ENCODE peak calls at places on chromosomes 16 and 17, in seven cellular contexts. One of them, this sample, is unnamed.

GRCh38 chr17:14779236-14779635 is 478.4 kb downstream of the HS3ST3B1 start:
- DNase-seq in neural progenitor cell: no peak
- DNase-seq in stomach: no peak
- DNase-seq in cardiac muscle cell: no peak
- DNase-seq in effector memory CD4-positive, alpha-beta T cell: no peak
- DNase-seq in sigmoid colon: no peak
- DNase-seq in heart right ventricle: no peak
- DNase-seq in this sample: no peak

GRCh38 chr17:73770115-73770848 is 126.0 kb upstream of the SDK2 start:
- DNase-seq in neural progenitor cell: no peak
- DNase-seq in stomach: peak; percentile 81
- DNase-seq in cardiac muscle cell: peak; percentile 89
- DNase-seq in effector memory CD4-positive, alpha-beta T cell: no peak
- DNase-seq in sigmoid colon: peak; percentile 93
- DNase-seq in heart right ventricle: peak; percentile 84
- DNase-seq in this sample: no peak

GRCh38 chr17:71184716-71185115 is 936.1 kb upstream of the SOX9 start:
- DNase-seq in neural progenitor cell: no peak
- DNase-seq in stomach: no peak
- DNase-seq in cardiac muscle cell: no peak
- DNase-seq in effector memory CD4-positive, alpha-beta T cell: no peak
- DNase-seq in sigmoid colon: peak; percentile 64
- DNase-seq in heart right ventricle: no peak
- DNase-seq in this sample: no peak

GRCh38 chr17:57988301-57989010 is 402 bp upstream of the VEZF1 start:
- DNase-seq in neural progenitor cell: no peak
- DNase-seq in stomach: peak; percentile 68
- DNase-seq in cardiac muscle cell: peak; percentile 75
- DNase-seq in effector memory CD4-positive, alpha-beta T cell: no peak
- DNase-seq in sigmoid colon: peak; percentile 90
- DNase-seq in heart right ventricle: peak; percentile 77
- DNase-seq in this sample: no peak

GRCh38 chr16:88013091-88013609 is 61.9 kb downstream of the BANP start:
- DNase-seq in neural progenitor cell: no peak
- DNase-seq in stomach: peak; percentile 46
- DNase-seq in cardiac muscle cell: no peak
- DNase-seq in effector memory CD4-positive, alpha-beta T cell: no peak
- DNase-seq in sigmoid colon: peak; percentile 56
- DNase-seq in heart right ventricle: no peak
- DNase-seq in this sample: no peak

GRCh38 chr16:55126456-55126855 is 195.8 kb downstream of the IRX5 start:
- DNase-seq in neural progenitor cell: no peak
- DNase-seq in stomach: no peak
- DNase-seq in cardiac muscle cell: no peak
- DNase-seq in effector memory CD4-positive, alpha-beta T cell: no peak
- DNase-seq in sigmoid colon: no peak
- DNase-seq in heart right ventricle: no peak
- DNase-seq in this sample: no peak

GRCh38 chr16:49411121-49411970 is 37.7 kb downstream of the C16orf78 start:
- DNase-seq in neural progenitor cell: peak; percentile 52
- DNase-seq in stomach: no peak
- DNase-seq in cardiac muscle cell: no peak
- DNase-seq in effector memory CD4-positive, alpha-beta T cell: no peak
- DNase-seq in sigmoid colon: peak; percentile 43
- DNase-seq in heart right ventricle: no peak
- DNase-seq in this sample: no peak

GRCh38 chr16:31093132-31093703 is 1.4 kb downstream of the VKORC1 start:
- DNase-seq in neural progenitor cell: peak; percentile 76
- DNase-seq in stomach: no peak
- DNase-seq in cardiac muscle cell: peak; percentile 47
- DNase-seq in effector memory CD4-positive, alpha-beta T cell: no peak
- DNase-seq in sigmoid colon: no peak
- DNase-seq in heart right ventricle: no peak
- DNase-seq in this sample: no peak

GRCh38 chr16:82181456-82182185 is 11.6 kb upstream of the MPHOSPH6 start:
- DNase-seq in neural progenitor cell: no peak
- DNase-seq in stomach: no peak
- DNase-seq in cardiac muscle cell: no peak
- DNase-seq in effector memory CD4-positive, alpha-beta T cell: no peak
- DNase-seq in sigmoid colon: no peak
- DNase-seq in heart right ventricle: no peak
- DNase-seq in this sample: no peak

DNA sequence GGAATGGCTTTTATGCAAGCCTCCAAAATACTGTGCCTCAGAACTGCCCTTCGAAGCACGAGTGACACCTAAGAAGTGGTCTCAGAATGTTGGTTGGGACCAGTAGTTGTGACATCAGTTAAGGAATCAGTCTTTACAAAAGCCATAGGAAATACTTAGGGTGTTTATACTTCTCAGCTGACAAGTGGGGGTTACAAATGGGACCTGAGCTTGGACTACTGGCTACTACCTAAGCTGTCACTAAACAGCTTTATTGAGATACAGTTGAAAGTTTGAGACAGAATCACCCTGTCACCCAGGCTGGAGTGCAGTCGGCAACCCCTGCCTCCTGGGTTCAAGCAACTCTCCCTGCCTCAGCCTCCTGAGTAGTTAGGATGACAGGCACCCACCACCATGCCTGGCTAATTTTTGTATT is 5.0 kb downstream of the RPL19 start:
- DNase-seq in neural progenitor cell: no peak
- DNase-seq in stomach: no peak
- DNase-seq in cardiac muscle cell: no peak
- DNase-seq in effector memory CD4-positive, alpha-beta T cell: no peak
- DNase-seq in sigmoid colon: no peak
- DNase-seq in heart right ventricle: no peak
- DNase-seq in this sample: no peak
- H3K4me1 ChIP-seq in neural progenitor cell: peaks cover 37% of the 10 kb centered on the region
- H3K4me1 ChIP-seq in stomach: peaks cover 25% of the 10 kb centered on the region
- H3K4me1 ChIP-seq in cardiac muscle cell: peaks cover 18% of the 10 kb centered on the region
- H3K4me1 ChIP-seq in effector memory CD4-positive, alpha-beta T cell: peaks cover 38% of the 10 kb centered on the region
- H3K4me1 ChIP-seq in sigmoid colon: peaks cover 42% of the 10 kb centered on the region
- H3K4me1 ChIP-seq in heart right ventricle: peaks cover 28% of the 10 kb centered on the region
- H3K4me1 ChIP-seq in this sample: peaks cover 5% of the 10 kb centered on the region

GRCh38 chr17:18129041-18129502 is 20.5 kb downstream of the MYO15A start:
- DNase-seq in neural progenitor cell: no peak
- DNase-seq in stomach: peak; percentile 77
- DNase-seq in cardiac muscle cell: peak; percentile 58
- DNase-seq in effector memory CD4-positive, alpha-beta T cell: no peak
- DNase-seq in sigmoid colon: no peak
- DNase-seq in heart right ventricle: no peak
- DNase-seq in this sample: no peak
- H3K36me3 ChIP-seq in neural progenitor cell: no peaks in the 10 kb centered on the region
- H3K36me3 ChIP-seq in stomach: no peaks in the 10 kb centered on the region
- H3K36me3 ChIP-seq in cardiac muscle cell: no peaks in the 10 kb centered on the region
- H3K36me3 ChIP-seq in effector memory CD4-positive, alpha-beta T cell: no peaks in the 10 kb centered on the region
- H3K36me3 ChIP-seq in sigmoid colon: no peaks in the 10 kb centered on the region
- H3K36me3 ChIP-seq in heart right ventricle: no peaks in the 10 kb centered on the region
- H3K36me3 ChIP-seq in this sample: peaks cover 2% of the 10 kb centered on the region

GRCh38 chr17:6524520-6524919 is 31.8 kb downstream of the PITPNM3 start:
- DNase-seq in neural progenitor cell: no peak
- DNase-seq in stomach: no peak
- DNase-seq in cardiac muscle cell: no peak
- DNase-seq in effector memory CD4-positive, alpha-beta T cell: no peak
- DNase-seq in sigmoid colon: no peak
- DNase-seq in heart right ventricle: no peak
- DNase-seq in this sample: no peak

GRCh38 chr17:6523330-6523729 is 33.0 kb downstream of the PITPNM3 start:
- DNase-seq in neural progenitor cell: no peak
- DNase-seq in stomach: no peak
- DNase-seq in cardiac muscle cell: peak; percentile 21
- DNase-seq in effector memory CD4-positive, alpha-beta T cell: no peak
- DNase-seq in sigmoid colon: peak; percentile 49
- DNase-seq in heart right ventricle: no peak
- DNase-seq in this sample: no peak

GRCh38 chr17:6523809-6524355 is 32.5 kb downstream of the PITPNM3 start:
- DNase-seq in neural progenitor cell: no peak
- DNase-seq in stomach: no peak
- DNase-seq in cardiac muscle cell: no peak
- DNase-seq in effector memory CD4-positive, alpha-beta T cell: no peak
- DNase-seq in sigmoid colon: peak; percentile 40
- DNase-seq in heart right ventricle: no peak
- DNase-seq in this sample: no peak

GRCh38 chr17:6525111-6525510 is 31.2 kb downstream of the PITPNM3 start:
- DNase-seq in neural progenitor cell: no peak
- DNase-seq in stomach: no peak
- DNase-seq in cardiac muscle cell: no peak
- DNase-seq in effector memory CD4-positive, alpha-beta T cell: no peak
- DNase-seq in sigmoid colon: peak; percentile 34
- DNase-seq in heart right ventricle: no peak
- DNase-seq in this sample: no peak

GRCh38 chr17:6521636-6522035 is 34.7 kb downstream of the PITPNM3 start:
- DNase-seq in neural progenitor cell: no peak
- DNase-seq in stomach: no peak
- DNase-seq in cardiac muscle cell: no peak
- DNase-seq in effector memory CD4-positive, alpha-beta T cell: no peak
- DNase-seq in sigmoid colon: no peak
- DNase-seq in heart right ventricle: no peak
- DNase-seq in this sample: no peak
- H3K4me3 ChIP-seq in neural progenitor cell: no peak overlapping the region
- H3K4me3 ChIP-seq in stomach: no peak overlapping the region
- H3K4me3 ChIP-seq in cardiac muscle cell: no peak overlapping the region
- H3K4me3 ChIP-seq in effector memory CD4-positive, alpha-beta T cell: no peak overlapping the region
- H3K4me3 ChIP-seq in sigmoid colon: no peak overlapping the region
- H3K4me3 ChIP-seq in heart right ventricle: no peak overlapping the region
- H3K4me3 ChIP-seq in this sample: no peak overlapping the region

DNA sequence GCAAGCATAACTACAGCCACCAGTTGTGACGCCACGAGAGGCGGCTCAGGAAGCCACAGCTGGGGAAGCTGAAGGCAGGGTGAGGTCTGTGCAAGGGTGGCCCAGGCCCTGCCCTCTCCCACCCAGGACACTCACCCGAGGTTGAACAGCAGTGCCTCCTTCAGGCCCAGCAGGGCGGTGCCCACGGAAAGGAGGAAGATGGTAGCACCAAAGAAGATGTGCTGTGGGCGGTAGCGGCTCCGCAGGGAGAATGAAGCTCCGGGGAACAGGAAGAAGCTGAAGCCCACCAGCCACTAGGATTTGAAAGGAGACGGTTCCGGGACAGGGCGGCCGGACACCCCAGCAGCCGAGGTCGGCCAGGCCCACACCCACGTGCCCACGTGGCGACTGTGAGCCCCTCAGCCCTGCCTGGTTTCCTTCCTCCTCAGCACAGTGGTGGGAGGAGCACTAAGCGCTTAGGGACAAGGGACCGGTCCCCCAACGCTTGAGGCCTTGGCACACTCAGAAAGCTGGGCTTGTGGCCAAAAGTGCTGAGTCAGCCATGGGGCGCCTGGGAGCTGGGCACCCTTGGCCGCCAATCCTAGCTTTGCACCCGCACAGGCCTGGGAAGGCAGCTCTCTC is 11.0 kb downstream of the CYB561 start:
- DNase-seq in neural progenitor cell: no peak
- DNase-seq in stomach: peak; percentile 96
- DNase-seq in cardiac muscle cell: peak; percentile 47
- DNase-seq in effector memory CD4-positive, alpha-beta T cell: peak; percentile 42
- DNase-seq in sigmoid colon: peak; percentile 81
- DNase-seq in heart right ventricle: peak; percentile 79
- DNase-seq in this sample: no peak
- H3K4me1 ChIP-seq in neural progenitor cell: no peaks in the 10 kb centered on the region
- H3K4me1 ChIP-seq in stomach: peaks cover 73% of the 10 kb centered on the region
- H3K4me1 ChIP-seq in cardiac muscle cell: peaks cover 5% of the 10 kb centered on the region
- H3K4me1 ChIP-seq in effector memory CD4-positive, alpha-beta T cell: peaks cover 34% of the 10 kb centered on the region
- H3K4me1 ChIP-seq in sigmoid colon: peaks cover 37% of the 10 kb centered on the region
- H3K4me1 ChIP-seq in heart right ventricle: peaks cover 66% of the 10 kb centered on the region
- H3K4me1 ChIP-seq in this sample: peaks cover 3% of the 10 kb centered on the region

GRCh38 chr17:77481476-77482374 is 341.0 kb downstream of the SEC14L1 start:
- DNase-seq in neural progenitor cell: no peak
- DNase-seq in stomach: no peak
- DNase-seq in cardiac muscle cell: no peak
- DNase-seq in effector memory CD4-positive, alpha-beta T cell: no peak
- DNase-seq in sigmoid colon: no peak
- DNase-seq in heart right ventricle: no peak
- DNase-seq in this sample: no peak

GRCh38 chr17:77483128-77483598 is 342.4 kb downstream of the SEC14L1 start:
- DNase-seq in neural progenitor cell: no peak
- DNase-seq in stomach: no peak
- DNase-seq in cardiac muscle cell: no peak
- DNase-seq in effector memory CD4-positive, alpha-beta T cell: no peak
- DNase-seq in sigmoid colon: no peak
- DNase-seq in heart right ventricle: no peak
- DNase-seq in this sample: no peak

GRCh38 chr17:77485089-77485833 is 344.5 kb downstream of the SEC14L1 start:
- DNase-seq in neural progenitor cell: no peak
- DNase-seq in stomach: no peak
- DNase-seq in cardiac muscle cell: no peak
- DNase-seq in effector memory CD4-positive, alpha-beta T cell: no peak
- DNase-seq in sigmoid colon: no peak
- DNase-seq in heart right ventricle: no peak
- DNase-seq in this sample: no peak

GRCh38 chr17:77482375-77483127 is 341.8 kb downstream of the SEC14L1 start:
- DNase-seq in neural progenitor cell: no peak
- DNase-seq in stomach: no peak
- DNase-seq in cardiac muscle cell: no peak
- DNase-seq in effector memory CD4-positive, alpha-beta T cell: no peak
- DNase-seq in sigmoid colon: no peak
- DNase-seq in heart right ventricle: no peak
- DNase-seq in this sample: no peak

GRCh38 chr17:77484096-77484495 is 343.3 kb downstream of the SEC14L1 start:
- DNase-seq in neural progenitor cell: no peak
- DNase-seq in stomach: no peak
- DNase-seq in cardiac muscle cell: no peak
- DNase-seq in effector memory CD4-positive, alpha-beta T cell: no peak
- DNase-seq in sigmoid colon: no peak
- DNase-seq in heart right ventricle: no peak
- DNase-seq in this sample: no peak
- H3K36me3 ChIP-seq in neural progenitor cell: no peaks in the 10 kb centered on the region
- H3K36me3 ChIP-seq in stomach: peaks cover 67% of the 10 kb centered on the region
- H3K36me3 ChIP-seq in cardiac muscle cell: peaks cover 17% of the 10 kb centered on the region
- H3K36me3 ChIP-seq in effector memory CD4-positive, alpha-beta T cell: peaks cover 83% of the 10 kb centered on the region
- H3K36me3 ChIP-seq in sigmoid colon: peaks cover 32% of the 10 kb centered on the region
- H3K36me3 ChIP-seq in heart right ventricle: peaks cover 5% of the 10 kb centered on the region
- H3K36me3 ChIP-seq in this sample: peaks cover 27% of the 10 kb centered on the region

GRCh38 chr16:84614914-84615813 is 2.7 kb downstream of the COTL1 start:
- DNase-seq in neural progenitor cell: no peak
- DNase-seq in stomach: no peak
- DNase-seq in cardiac muscle cell: no peak
- DNase-seq in effector memory CD4-positive, alpha-beta T cell: no peak
- DNase-seq in sigmoid colon: no peak
- DNase-seq in heart right ventricle: no peak
- DNase-seq in this sample: no peak
- H3K4me3 ChIP-seq in neural progenitor cell: peak overlapping the region; percentile 17
- H3K4me3 ChIP-seq in stomach: peak overlapping the region; percentile 90
- H3K4me3 ChIP-seq in cardiac muscle cell: no peak overlapping the region
- H3K4me3 ChIP-seq in effector memory CD4-positive, alpha-beta T cell: peak overlapping the region; percentile 91
- H3K4me3 ChIP-seq in sigmoid colon: no peak overlapping the region
- H3K4me3 ChIP-seq in heart right ventricle: no peak overlapping the region
- H3K4me3 ChIP-seq in this sample: no peak overlapping the region

GRCh38 chr16:20866792-20867191 is 33.4 kb downstream of the DCUN1D3 start:
- DNase-seq in neural progenitor cell: no peak
- DNase-seq in stomach: no peak
- DNase-seq in cardiac muscle cell: no peak
- DNase-seq in effector memory CD4-positive, alpha-beta T cell: no peak
- DNase-seq in sigmoid colon: no peak
- DNase-seq in heart right ventricle: no peak
- DNase-seq in this sample: no peak
- H3K4me1 ChIP-seq in neural progenitor cell: peaks cover 28% of the 10 kb centered on the region
- H3K4me1 ChIP-seq in stomach: peaks cover 66% of the 10 kb centered on the region
- H3K4me1 ChIP-seq in cardiac muscle cell: peaks cover 52% of the 10 kb centered on the region
- H3K4me1 ChIP-seq in effector memory CD4-positive, alpha-beta T cell: no peaks in the 10 kb centered on the region
- H3K4me1 ChIP-seq in sigmoid colon: peaks cover 84% of the 10 kb centered on the region
- H3K4me1 ChIP-seq in heart right ventricle: peaks cover 63% of the 10 kb centered on the region
- H3K4me1 ChIP-seq in this sample: peaks cover 5% of the 10 kb centered on the region